ENCODE peak calls at places on chromosomes 16 and 17, in nine cellular contexts. Z is T-helper 17 cell; S is heart left ventricle; K is CD8-positive, alpha-beta T cell; N is CD4-positive, alpha-beta T cell; U is natural killer cell; G is omental fat pad; J is body of pancreas; C is WTC11. L is an unnamed sample.

GRCh38 chr17:79217473-79218135 is 143.0 kb downstream of the ENGASE start:
- ATAC-seq in U (no peak), J (no peak), S (no peak), N (no peak), K (no peak), C (no peak), G (no peak), Z (no peak), L (no peak)

GRCh38 chr16:57141822-57142631 is 43.8 kb downstream of the PSME3IP1 start:
- ATAC-seq in U (peak), S (no peak), K (peak), G (no peak), C (no peak), J (no peak), Z (peak), N (peak), L (no peak)

GRCh38 chr17:74730491-74731346 is 6.3 kb upstream of the RAB37 start:
- ATAC-seq in G (peak), Z (peak), C (no peak), S (peak), U (peak), J (no peak), N (peak), K (peak), L (no peak)

GRCh38 chr17:68512967-68513474 is 791 bp downstream of the PRKAR1A start:
- ATAC-seq in G (no peak), N (peak), C (peak), U (no peak), S (no peak), J (no peak), K (no peak), Z (no peak), L (peak)

GRCh38 chr16:51151435-51151950 is 423 bp upstream of the SALL1 start:
- ATAC-seq in G (no peak), Z (no peak), U (no peak), C (peak), N (no peak), S (peak), J (peak), K (no peak), L (no peak)

GRCh38 chr16:75309899-75310430 is 58.5 kb upstream of the BCAR1 start:
- ATAC-seq in U (no peak), N (no peak), G (no peak), K (no peak), J (no peak), C (no peak), Z (no peak), S (no peak), L (no peak)

GRCh38 chr17:54903375-54903774 is 2.7 kb downstream of the TOM1L1 start:
- ATAC-seq in K (no peak), Z (no peak), N (no peak), G (no peak), J (peak), C (no peak), U (no peak), S (peak), L (no peak)

GRCh38 chr17:45410144-45411091 is 22.3 kb downstream of the ARHGAP27 start:
- ATAC-seq in C (no peak), J (no peak), G (no peak), K (peak), N (peak), S (peak), U (peak), Z (peak), L (peak)

GRCh38 chr17:13024033-13024432 is 6.2 kb upstream of the ELAC2 start:
- ATAC-seq in G (no peak), S (no peak), N (peak), C (peak), J (peak), U (no peak), Z (peak), K (peak), L (no peak)

GRCh38 chr17:45052052-45052772 is 780 bp upstream of the DCAKD start:
- ATAC-seq in K (peak), G (peak), S (peak), C (no peak), N (peak), Z (peak), J (no peak), U (no peak), L (peak)

GRCh38 chr17:66221755-66222530 is 7.3 kb downstream of the APOH start:
- ATAC-seq in C (no peak), J (no peak), U (no peak), K (no peak), G (no peak), N (no peak), Z (no peak), S (no peak), L (no peak)

GRCh38 chr17:35449371-35449931 is 885 bp upstream of the SLFN13 start:
- ATAC-seq in G (peak), U (peak), N (no peak), C (peak), S (peak), J (peak), K (no peak), Z (no peak), L (peak)

L was measured in gastroesophageal sphincter.